ENCODE peak calls at places on chromosomes 1 and 21, in eight cellular contexts. One of them, this sample, is unnamed.

GRCh38 chr1:170819781-170820180 is 115.6 kb upstream of the MROH9 start:
- DNase-seq in NCI-H510A: no peak
- DNase-seq in stimulated activated CD4-positive, alpha-beta T cell treated with anti-CD3 and anti-CD28 coated beads, Interleukin-2, amount 100 ng/mL, for 24 hours: no peak
- DNase-seq in stimulated activated CD8-positive, alpha-beta memory T cell treated with anti-CD3 and anti-CD28 coated beads, Interleukin-2, amount 100 ng/mL, for 48 hours: no peak
- DNase-seq in activated CD8-positive, alpha-beta memory T cell treated with anti-CD3 and anti-CD28 coated beads for 24 hours: no peak
- DNase-seq in RWPE1: no peak
- DNase-seq in uterus: no peak
- DNase-seq in heart right ventricle: no peak
- DNase-seq in this sample: no peak

GRCh38 chr1:20726932-20727745 is 5.4 kb downstream of the SH2D5 start:
- DNase-seq in NCI-H510A: no peak
- DNase-seq in stimulated activated CD4-positive, alpha-beta T cell treated with anti-CD3 and anti-CD28 coated beads, Interleukin-2, amount 100 ng/mL, for 24 hours: no peak
- DNase-seq in stimulated activated CD8-positive, alpha-beta memory T cell treated with anti-CD3 and anti-CD28 coated beads, Interleukin-2, amount 100 ng/mL, for 48 hours: no peak
- DNase-seq in activated CD8-positive, alpha-beta memory T cell treated with anti-CD3 and anti-CD28 coated beads for 24 hours: peak; percentile 50
- DNase-seq in RWPE1: no peak
- DNase-seq in uterus: no peak
- DNase-seq in heart right ventricle: no peak
- DNase-seq in this sample: no peak

GRCh38 chr1:238861342-238861741 is 525.0 kb upstream of the CHRM3 start:
- DNase-seq in NCI-H510A: no peak
- DNase-seq in stimulated activated CD4-positive, alpha-beta T cell treated with anti-CD3 and anti-CD28 coated beads, Interleukin-2, amount 100 ng/mL, for 24 hours: no peak
- DNase-seq in stimulated activated CD8-positive, alpha-beta memory T cell treated with anti-CD3 and anti-CD28 coated beads, Interleukin-2, amount 100 ng/mL, for 48 hours: no peak
- DNase-seq in activated CD8-positive, alpha-beta memory T cell treated with anti-CD3 and anti-CD28 coated beads for 24 hours: no peak
- DNase-seq in RWPE1: no peak
- DNase-seq in uterus: no peak
- DNase-seq in heart right ventricle: no peak
- DNase-seq in this sample: no peak

GRCh38 chr1:32871364-32872188 is 864 bp upstream of the FNDC5 start:
- DNase-seq in NCI-H510A: no peak
- DNase-seq in stimulated activated CD4-positive, alpha-beta T cell treated with anti-CD3 and anti-CD28 coated beads, Interleukin-2, amount 100 ng/mL, for 24 hours: no peak
- DNase-seq in stimulated activated CD8-positive, alpha-beta memory T cell treated with anti-CD3 and anti-CD28 coated beads, Interleukin-2, amount 100 ng/mL, for 48 hours: no peak
- DNase-seq in activated CD8-positive, alpha-beta memory T cell treated with anti-CD3 and anti-CD28 coated beads for 24 hours: peak; percentile 63
- DNase-seq in RWPE1: no peak
- DNase-seq in uterus: no peak
- DNase-seq in heart right ventricle: no peak
- DNase-seq in this sample: no peak

GRCh38 chr1:25797939-25798338 is 2.1 kb upstream of the SELENON start:
- DNase-seq in NCI-H510A: no peak
- DNase-seq in stimulated activated CD4-positive, alpha-beta T cell treated with anti-CD3 and anti-CD28 coated beads, Interleukin-2, amount 100 ng/mL, for 24 hours: peak; percentile 64
- DNase-seq in stimulated activated CD8-positive, alpha-beta memory T cell treated with anti-CD3 and anti-CD28 coated beads, Interleukin-2, amount 100 ng/mL, for 48 hours: no peak
- DNase-seq in activated CD8-positive, alpha-beta memory T cell treated with anti-CD3 and anti-CD28 coated beads for 24 hours: no peak
- DNase-seq in RWPE1: no peak
- DNase-seq in uterus: no peak
- DNase-seq in heart right ventricle: no peak
- DNase-seq in this sample: no peak

GRCh38 chr1:175116210-175116798 is 48.7 kb downstream of the TNN start:
- DNase-seq in NCI-H510A: no peak
- DNase-seq in stimulated activated CD4-positive, alpha-beta T cell treated with anti-CD3 and anti-CD28 coated beads, Interleukin-2, amount 100 ng/mL, for 24 hours: no peak
- DNase-seq in stimulated activated CD8-positive, alpha-beta memory T cell treated with anti-CD3 and anti-CD28 coated beads, Interleukin-2, amount 100 ng/mL, for 48 hours: no peak
- DNase-seq in activated CD8-positive, alpha-beta memory T cell treated with anti-CD3 and anti-CD28 coated beads for 24 hours: no peak
- DNase-seq in RWPE1: no peak
- DNase-seq in uterus: no peak
- DNase-seq in heart right ventricle: no peak
- DNase-seq in this sample: no peak

GRCh38 chr1:91575909-91576519 is 75.4 kb downstream of the CDC7 start:
- DNase-seq in NCI-H510A: no peak
- DNase-seq in stimulated activated CD4-positive, alpha-beta T cell treated with anti-CD3 and anti-CD28 coated beads, Interleukin-2, amount 100 ng/mL, for 24 hours: no peak
- DNase-seq in stimulated activated CD8-positive, alpha-beta memory T cell treated with anti-CD3 and anti-CD28 coated beads, Interleukin-2, amount 100 ng/mL, for 48 hours: no peak
- DNase-seq in activated CD8-positive, alpha-beta memory T cell treated with anti-CD3 and anti-CD28 coated beads for 24 hours: no peak
- DNase-seq in RWPE1: no peak
- DNase-seq in uterus: no peak
- DNase-seq in heart right ventricle: no peak
- DNase-seq in this sample: no peak

GRCh38 chr1:86137458-86137857 is 19.1 kb downstream of the COL24A1 start:
- DNase-seq in NCI-H510A: no peak
- DNase-seq in stimulated activated CD4-positive, alpha-beta T cell treated with anti-CD3 and anti-CD28 coated beads, Interleukin-2, amount 100 ng/mL, for 24 hours: no peak
- DNase-seq in stimulated activated CD8-positive, alpha-beta memory T cell treated with anti-CD3 and anti-CD28 coated beads, Interleukin-2, amount 100 ng/mL, for 48 hours: no peak
- DNase-seq in activated CD8-positive, alpha-beta memory T cell treated with anti-CD3 and anti-CD28 coated beads for 24 hours: no peak
- DNase-seq in RWPE1: no peak
- DNase-seq in uterus: no peak
- DNase-seq in heart right ventricle: no peak
- DNase-seq in this sample: no peak

GRCh38 chr21:37873655-37874054 is 42.6 kb downstream of the KCNJ6 start:
- DNase-seq in NCI-H510A: no peak
- DNase-seq in stimulated activated CD4-positive, alpha-beta T cell treated with anti-CD3 and anti-CD28 coated beads, Interleukin-2, amount 100 ng/mL, for 24 hours: no peak
- DNase-seq in stimulated activated CD8-positive, alpha-beta memory T cell treated with anti-CD3 and anti-CD28 coated beads, Interleukin-2, amount 100 ng/mL, for 48 hours: no peak
- DNase-seq in activated CD8-positive, alpha-beta memory T cell treated with anti-CD3 and anti-CD28 coated beads for 24 hours: no peak
- DNase-seq in RWPE1: no peak
- DNase-seq in uterus: no peak
- DNase-seq in heart right ventricle: no peak
- DNase-seq in this sample: no peak

GRCh38 chr1:177274687-177275211 is 104.0 kb downstream of the BRINP2 start:
- DNase-seq in NCI-H510A: no peak
- DNase-seq in stimulated activated CD4-positive, alpha-beta T cell treated with anti-CD3 and anti-CD28 coated beads, Interleukin-2, amount 100 ng/mL, for 24 hours: no peak
- DNase-seq in stimulated activated CD8-positive, alpha-beta memory T cell treated with anti-CD3 and anti-CD28 coated beads, Interleukin-2, amount 100 ng/mL, for 48 hours: no peak
- DNase-seq in activated CD8-positive, alpha-beta memory T cell treated with anti-CD3 and anti-CD28 coated beads for 24 hours: no peak
- DNase-seq in RWPE1: no peak
- DNase-seq in uterus: peak; percentile 18
- DNase-seq in heart right ventricle: peak; percentile 44
- DNase-seq in this sample: peak; percentile 40

GRCh38 chr1:70143052-70143659 is 62.2 kb downstream of the LRRC40 start:
- DNase-seq in NCI-H510A: no peak
- DNase-seq in stimulated activated CD4-positive, alpha-beta T cell treated with anti-CD3 and anti-CD28 coated beads, Interleukin-2, amount 100 ng/mL, for 24 hours: no peak
- DNase-seq in stimulated activated CD8-positive, alpha-beta memory T cell treated with anti-CD3 and anti-CD28 coated beads, Interleukin-2, amount 100 ng/mL, for 48 hours: no peak
- DNase-seq in activated CD8-positive, alpha-beta memory T cell treated with anti-CD3 and anti-CD28 coated beads for 24 hours: no peak
- DNase-seq in RWPE1: no peak
- DNase-seq in uterus: no peak
- DNase-seq in heart right ventricle: no peak
- DNase-seq in this sample: no peak

GRCh38 chr21:33244781-33245105 is 15.0 kb downstream of the IFNAR2 start:
- DNase-seq in NCI-H510A: no peak
- DNase-seq in stimulated activated CD4-positive, alpha-beta T cell treated with anti-CD3 and anti-CD28 coated beads, Interleukin-2, amount 100 ng/mL, for 24 hours: no peak
- DNase-seq in stimulated activated CD8-positive, alpha-beta memory T cell treated with anti-CD3 and anti-CD28 coated beads, Interleukin-2, amount 100 ng/mL, for 48 hours: no peak
- DNase-seq in activated CD8-positive, alpha-beta memory T cell treated with anti-CD3 and anti-CD28 coated beads for 24 hours: no peak
- DNase-seq in RWPE1: no peak
- DNase-seq in uterus: no peak
- DNase-seq in heart right ventricle: no peak
- DNase-seq in this sample: no peak

GRCh38 chr1:178542554-178543290 is 29.8 kb downstream of the TEX35 start:
- DNase-seq in NCI-H510A: peak; percentile 58
- DNase-seq in stimulated activated CD4-positive, alpha-beta T cell treated with anti-CD3 and anti-CD28 coated beads, Interleukin-2, amount 100 ng/mL, for 24 hours: peak; percentile 93
- DNase-seq in stimulated activated CD8-positive, alpha-beta memory T cell treated with anti-CD3 and anti-CD28 coated beads, Interleukin-2, amount 100 ng/mL, for 48 hours: peak; percentile 81
- DNase-seq in activated CD8-positive, alpha-beta memory T cell treated with anti-CD3 and anti-CD28 coated beads for 24 hours: peak; percentile 99
- DNase-seq in RWPE1: peak; percentile 83
- DNase-seq in uterus: peak; percentile 85
- DNase-seq in heart right ventricle: peak; percentile 90
- DNase-seq in this sample: no peak

GRCh38 chr21:41783476-41784150 is 16.8 kb upstream of the RIPK4 start:
- DNase-seq in NCI-H510A: peak; percentile 50
- DNase-seq in stimulated activated CD4-positive, alpha-beta T cell treated with anti-CD3 and anti-CD28 coated beads, Interleukin-2, amount 100 ng/mL, for 24 hours: no peak
- DNase-seq in stimulated activated CD8-positive, alpha-beta memory T cell treated with anti-CD3 and anti-CD28 coated beads, Interleukin-2, amount 100 ng/mL, for 48 hours: no peak
- DNase-seq in activated CD8-positive, alpha-beta memory T cell treated with anti-CD3 and anti-CD28 coated beads for 24 hours: no peak
- DNase-seq in RWPE1: peak; percentile 76
- DNase-seq in uterus: no peak
- DNase-seq in heart right ventricle: no peak
- DNase-seq in this sample: peak; percentile 56

GRCh38 chr1:197343663-197344273 is 75.7 kb downstream of the CRB1 start:
- DNase-seq in NCI-H510A: no peak
- DNase-seq in stimulated activated CD4-positive, alpha-beta T cell treated with anti-CD3 and anti-CD28 coated beads, Interleukin-2, amount 100 ng/mL, for 24 hours: no peak
- DNase-seq in stimulated activated CD8-positive, alpha-beta memory T cell treated with anti-CD3 and anti-CD28 coated beads, Interleukin-2, amount 100 ng/mL, for 48 hours: no peak
- DNase-seq in activated CD8-positive, alpha-beta memory T cell treated with anti-CD3 and anti-CD28 coated beads for 24 hours: no peak
- DNase-seq in RWPE1: no peak
- DNase-seq in uterus: no peak
- DNase-seq in heart right ventricle: no peak
- DNase-seq in this sample: no peak

GRCh38 chr1:44594871-44595735 is 79.2 kb downstream of the TMEM53 start:
- DNase-seq in NCI-H510A: peak; percentile 43
- DNase-seq in stimulated activated CD4-positive, alpha-beta T cell treated with anti-CD3 and anti-CD28 coated beads, Interleukin-2, amount 100 ng/mL, for 24 hours: peak; percentile 86
- DNase-seq in stimulated activated CD8-positive, alpha-beta memory T cell treated with anti-CD3 and anti-CD28 coated beads, Interleukin-2, amount 100 ng/mL, for 48 hours: peak; percentile 76
- DNase-seq in activated CD8-positive, alpha-beta memory T cell treated with anti-CD3 and anti-CD28 coated beads for 24 hours: peak; percentile 92
- DNase-seq in RWPE1: peak; percentile 90
- DNase-seq in uterus: peak; percentile 66
- DNase-seq in heart right ventricle: peak; percentile 77
- DNase-seq in this sample: peak; percentile 59

GRCh38 chr1:7616076-7616833 is 154.8 kb upstream of the VAMP3 start:
- DNase-seq in NCI-H510A: no peak
- DNase-seq in stimulated activated CD4-positive, alpha-beta T cell treated with anti-CD3 and anti-CD28 coated beads, Interleukin-2, amount 100 ng/mL, for 24 hours: peak; percentile 17
- DNase-seq in stimulated activated CD8-positive, alpha-beta memory T cell treated with anti-CD3 and anti-CD28 coated beads, Interleukin-2, amount 100 ng/mL, for 48 hours: peak; percentile 4
- DNase-seq in activated CD8-positive, alpha-beta memory T cell treated with anti-CD3 and anti-CD28 coated beads for 24 hours: peak; percentile 64
- DNase-seq in RWPE1: peak; percentile 49
- DNase-seq in uterus: no peak
- DNase-seq in heart right ventricle: peak; percentile 67
- DNase-seq in this sample: no peak

GRCh38 chr1:36536727-36537126 is 54.0 kb upstream of the CSF3R start:
- DNase-seq in NCI-H510A: no peak
- DNase-seq in stimulated activated CD4-positive, alpha-beta T cell treated with anti-CD3 and anti-CD28 coated beads, Interleukin-2, amount 100 ng/mL, for 24 hours: no peak
- DNase-seq in stimulated activated CD8-positive, alpha-beta memory T cell treated with anti-CD3 and anti-CD28 coated beads, Interleukin-2, amount 100 ng/mL, for 48 hours: no peak
- DNase-seq in activated CD8-positive, alpha-beta memory T cell treated with anti-CD3 and anti-CD28 coated beads for 24 hours: no peak
- DNase-seq in RWPE1: no peak
- DNase-seq in uterus: no peak
- DNase-seq in heart right ventricle: no peak
- DNase-seq in this sample: no peak

GRCh38 chr1:111989531-111990025 is at the start of gene KCND3:
- DNase-seq in NCI-H510A: no peak
- DNase-seq in stimulated activated CD4-positive, alpha-beta T cell treated with anti-CD3 and anti-CD28 coated beads, Interleukin-2, amount 100 ng/mL, for 24 hours: peak; percentile 40
- DNase-seq in stimulated activated CD8-positive, alpha-beta memory T cell treated with anti-CD3 and anti-CD28 coated beads, Interleukin-2, amount 100 ng/mL, for 48 hours: no peak
- DNase-seq in activated CD8-positive, alpha-beta memory T cell treated with anti-CD3 and anti-CD28 coated beads for 24 hours: no peak
- DNase-seq in RWPE1: peak; percentile 14
- DNase-seq in uterus: no peak
- DNase-seq in heart right ventricle: no peak
- DNase-seq in this sample: peak; percentile 22

GRCh38 chr1:28056129-28056925 is 32.1 kb downstream of the EYA3 start:
- DNase-seq in NCI-H510A: peak; percentile 86
- DNase-seq in stimulated activated CD4-positive, alpha-beta T cell treated with anti-CD3 and anti-CD28 coated beads, Interleukin-2, amount 100 ng/mL, for 24 hours: peak; percentile 63
- DNase-seq in stimulated activated CD8-positive, alpha-beta memory T cell treated with anti-CD3 and anti-CD28 coated beads, Interleukin-2, amount 100 ng/mL, for 48 hours: peak; percentile 30
- DNase-seq in activated CD8-positive, alpha-beta memory T cell treated with anti-CD3 and anti-CD28 coated beads for 24 hours: peak; percentile 73
- DNase-seq in RWPE1: no peak
- DNase-seq in uterus: no peak
- DNase-seq in heart right ventricle: no peak
- DNase-seq in this sample: peak; percentile 62

GRCh38 chr1:40130892-40131291 is 30.3 kb upstream of the RLF start:
- DNase-seq in NCI-H510A: no peak
- DNase-seq in stimulated activated CD4-positive, alpha-beta T cell treated with anti-CD3 and anti-CD28 coated beads, Interleukin-2, amount 100 ng/mL, for 24 hours: no peak
- DNase-seq in stimulated activated CD8-positive, alpha-beta memory T cell treated with anti-CD3 and anti-CD28 coated beads, Interleukin-2, amount 100 ng/mL, for 48 hours: no peak
- DNase-seq in activated CD8-positive, alpha-beta memory T cell treated with anti-CD3 and anti-CD28 coated beads for 24 hours: no peak
- DNase-seq in RWPE1: no peak
- DNase-seq in uterus: no peak
- DNase-seq in heart right ventricle: no peak
- DNase-seq in this sample: no peak

GRCh38 chr1:156675271-156675708 is 1.9 kb downstream of the NES start:
- DNase-seq in NCI-H510A: no peak
- DNase-seq in stimulated activated CD4-positive, alpha-beta T cell treated with anti-CD3 and anti-CD28 coated beads, Interleukin-2, amount 100 ng/mL, for 24 hours: no peak
- DNase-seq in stimulated activated CD8-positive, alpha-beta memory T cell treated with anti-CD3 and anti-CD28 coated beads, Interleukin-2, amount 100 ng/mL, for 48 hours: no peak
- DNase-seq in activated CD8-positive, alpha-beta memory T cell treated with anti-CD3 and anti-CD28 coated beads for 24 hours: no peak
- DNase-seq in RWPE1: no peak
- DNase-seq in uterus: peak; percentile 26
- DNase-seq in heart right ventricle: no peak
- DNase-seq in this sample: no peak

GRCh38 chr1:204803607-204804006 is 67.1 kb upstream of the NFASC start:
- DNase-seq in NCI-H510A: no peak
- DNase-seq in stimulated activated CD4-positive, alpha-beta T cell treated with anti-CD3 and anti-CD28 coated beads, Interleukin-2, amount 100 ng/mL, for 24 hours: no peak
- DNase-seq in stimulated activated CD8-positive, alpha-beta memory T cell treated with anti-CD3 and anti-CD28 coated beads, Interleukin-2, amount 100 ng/mL, for 48 hours: no peak
- DNase-seq in activated CD8-positive, alpha-beta memory T cell treated with anti-CD3 and anti-CD28 coated beads for 24 hours: no peak
- DNase-seq in RWPE1: no peak
- DNase-seq in uterus: no peak
- DNase-seq in heart right ventricle: no peak
- DNase-seq in this sample: no peak

GRCh38 chr1:246069581-246069980 is 437.5 kb downstream of the SMYD3 start:
- DNase-seq in NCI-H510A: no peak
- DNase-seq in stimulated activated CD4-positive, alpha-beta T cell treated with anti-CD3 and anti-CD28 coated beads, Interleukin-2, amount 100 ng/mL, for 24 hours: no peak
- DNase-seq in stimulated activated CD8-positive, alpha-beta memory T cell treated with anti-CD3 and anti-CD28 coated beads, Interleukin-2, amount 100 ng/mL, for 48 hours: no peak
- DNase-seq in activated CD8-positive, alpha-beta memory T cell treated with anti-CD3 and anti-CD28 coated beads for 24 hours: no peak
- DNase-seq in RWPE1: no peak
- DNase-seq in uterus: no peak
- DNase-seq in heart right ventricle: no peak
- DNase-seq in this sample: no peak

This sample was measured in NCI-H2029.